ENCODE peak calls at places on chromosomes 6 and 20, in ten cellular contexts. C, D, K, I, H, E, S, Q, M and A are unnamed samples.
A peak's percentile ranks its signal among the peaks of the same experiment; 100 is the strongest.

GRCh38 chr6:131015192-131015591 is 47.9 kb downstream of the EPB41L2 start:
- DNase-seq in H (no peak), I (no peak), K (no peak), M (no peak), E (no peak), C (no peak), D (no peak), Q (no peak), S (no peak), A (no peak)

GRCh38 chr20:64279826-64280459 is 24.4 kb downstream of the PCMTD2 start:
- DNase-seq in E (no peak), K (no peak), D (no peak), I (no peak), Q (no peak), S (no peak), C (no peak), M (no peak), H (no peak), A (no peak)

GRCh38 chr20:32524871-32525501 is 60.1 kb downstream of the NOL4L start:
- DNase-seq in M (peak; percentile 77), C (no peak), S (no peak), D (no peak), E (no peak), H (no peak), Q (no peak), I (no peak), K (no peak), A (no peak)

GRCh38 chr6:34238507-34239239 is 2.0 kb downstream of the HMGA1 start:
- DNase-seq in H (no peak), K (no peak), E (no peak), M (no peak), I (no peak), Q (no peak), D (no peak), S (no peak), C (peak; percentile 18), A (no peak)

GRCh38 chr6:36929607-36930006 is 24.9 kb upstream of the PI16 start:
- DNase-seq in M (no peak), I (no peak), E (no peak), C (peak; percentile 47), H (peak; percentile 56), Q (no peak), K (no peak), D (no peak), S (no peak), A (no peak)

GRCh38 chr6:100346203-100346602 is 118.5 kb downstream of the SIM1 start:
- DNase-seq in M (no peak), D (no peak), E (peak; percentile 12), S (no peak), K (no peak), H (no peak), Q (no peak), C (peak; percentile 42), I (no peak), A (no peak)

GRCh38 chr20:61115627-61116026 is 136.4 kb upstream of the CDH4 start:
- DNase-seq in S (no peak), H (no peak), I (no peak), E (no peak), K (no peak), C (no peak), D (no peak), Q (no peak), M (no peak), A (no peak)

GRCh38 chr6:148144917-148145521 is 197.6 kb upstream of the SASH1 start:
- DNase-seq in E (peak; percentile 76), H (peak; percentile 40), Q (peak; percentile 21), I (peak; percentile 36), S (peak; percentile 86), C (peak; percentile 79), M (peak; percentile 77), D (peak; percentile 75), K (no peak), A (peak; percentile 43)

GRCh38 chr6:153312633-153313032 is 181.6 kb upstream of the RGS17 start:
- DNase-seq in H (peak; percentile 86), I (no peak), E (peak; percentile 37), M (no peak), D (peak; percentile 52), K (no peak), C (peak; percentile 75), Q (peak; percentile 2), S (peak; percentile 35), A (peak; percentile 9)

GRCh38 chr6:137849076-137849708 is 17.9 kb upstream of the TNFAIP3 start:
- DNase-seq in S (no peak), C (no peak), D (no peak), H (peak; percentile 57), M (no peak), K (no peak), E (no peak), I (no peak), Q (no peak), A (no peak)

GRCh38 chr20:58146761-58147160 is 81.7 kb downstream of the ANKRD60 start:
- DNase-seq in H (no peak), S (no peak), D (no peak), Q (no peak), M (no peak), E (no peak), C (no peak), K (peak; percentile 67), I (no peak), A (no peak)

GRCh38 chr6:163707385-163708355 is 293.2 kb downstream of the QKI start:
- DNase-seq in Q (no peak), S (no peak), K (no peak), C (no peak), E (no peak), I (no peak), M (no peak), H (no peak), D (no peak), A (no peak)

GRCh38 chr6:136784271-136784664 is 8.0 kb downstream of the MAP3K5 start:
- DNase-seq in D (no peak), S (no peak), I (no peak), K (no peak), E (no peak), C (no peak), M (no peak), H (no peak), Q (no peak), A (no peak)
- H3K4me3 ChIP-seq in D (no peak overlapping the region), S (no peak overlapping the region), I (no peak overlapping the region), K (no peak overlapping the region), E (no peak overlapping the region), C (no peak overlapping the region), M (no peak overlapping the region), H (no peak overlapping the region), Q (no peak overlapping the region), A (no peak overlapping the region)

GRCh38 chr20:373171-373890 is 7.2 kb upstream of the TRIB3 start:
- DNase-seq in C (peak; percentile 69), H (peak; percentile 85), M (no peak), K (no peak), E (peak; percentile 77), S (peak; percentile 89), I (no peak), Q (no peak), D (peak; percentile 84), A (peak; percentile 43)

GRCh38 chr20:375265-375889 is 5.2 kb upstream of the TRIB3 start:
- DNase-seq in I (no peak), M (no peak), H (no peak), C (no peak), D (no peak), E (no peak), Q (no peak), K (no peak), S (no peak), A (no peak)

GRCh38 chr20:376750-377149 is 3.8 kb upstream of the TRIB3 start:
- DNase-seq in H (no peak), S (no peak), Q (no peak), E (no peak), I (no peak), K (no peak), C (no peak), M (no peak), D (no peak), A (no peak)

GRCh38 chr20:378961-379336 is 1.6 kb upstream of the TRIB3 start:
- DNase-seq in H (no peak), D (no peak), E (no peak), Q (no peak), S (no peak), I (no peak), C (no peak), M (no peak), K (no peak), A (no peak)

DNA sequence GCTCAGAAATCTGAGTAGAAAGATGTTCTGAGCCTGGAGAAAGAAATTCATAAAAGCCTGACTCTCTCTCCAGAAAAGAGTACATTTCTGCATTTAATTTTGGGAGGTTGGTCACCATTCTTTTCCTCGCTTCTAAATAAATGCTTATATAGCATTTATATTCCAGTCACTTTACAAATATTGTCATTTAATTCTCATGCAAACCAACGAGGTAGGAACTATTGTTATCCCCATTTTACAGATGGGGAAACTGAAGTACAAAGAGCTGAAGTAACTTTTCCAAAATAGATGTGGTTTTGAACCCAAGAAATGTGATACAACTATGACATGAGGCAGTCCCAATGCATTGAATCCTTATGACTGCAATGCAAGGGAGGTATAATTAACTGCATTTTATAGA is 4.5 kb upstream of the TRIB3 start:
- DNase-seq in I (no peak), K (no peak), Q (no peak), H (no peak), M (no peak), D (no peak), S (no peak), E (no peak), C (no peak), A (no peak)
- H3K4me3 ChIP-seq in I (no peak overlapping the region), K (no peak overlapping the region), Q (no peak overlapping the region), H (no peak overlapping the region), M (no peak overlapping the region), D (no peak overlapping the region), S (no peak overlapping the region), E (no peak overlapping the region), C (no peak overlapping the region), A (no peak overlapping the region)

GRCh38 chr6:6004147-6004995 is 2.4 kb downstream of the NRN1 start:
- DNase-seq in I (no peak), E (no peak), Q (no peak), S (peak; percentile 16), M (no peak), D (no peak), H (no peak), K (no peak), C (peak; percentile 44), A (no peak)
- H3K4me3 ChIP-seq in I (no peak overlapping the region), E (no peak overlapping the region), Q (peak overlapping the region; percentile 41), S (peak overlapping the region; percentile 50), M (peak overlapping the region; percentile 56), D (no peak overlapping the region), H (no peak overlapping the region), K (peak overlapping the region; percentile 69), C (peak overlapping the region; percentile 32), A (no peak overlapping the region)

DNA sequence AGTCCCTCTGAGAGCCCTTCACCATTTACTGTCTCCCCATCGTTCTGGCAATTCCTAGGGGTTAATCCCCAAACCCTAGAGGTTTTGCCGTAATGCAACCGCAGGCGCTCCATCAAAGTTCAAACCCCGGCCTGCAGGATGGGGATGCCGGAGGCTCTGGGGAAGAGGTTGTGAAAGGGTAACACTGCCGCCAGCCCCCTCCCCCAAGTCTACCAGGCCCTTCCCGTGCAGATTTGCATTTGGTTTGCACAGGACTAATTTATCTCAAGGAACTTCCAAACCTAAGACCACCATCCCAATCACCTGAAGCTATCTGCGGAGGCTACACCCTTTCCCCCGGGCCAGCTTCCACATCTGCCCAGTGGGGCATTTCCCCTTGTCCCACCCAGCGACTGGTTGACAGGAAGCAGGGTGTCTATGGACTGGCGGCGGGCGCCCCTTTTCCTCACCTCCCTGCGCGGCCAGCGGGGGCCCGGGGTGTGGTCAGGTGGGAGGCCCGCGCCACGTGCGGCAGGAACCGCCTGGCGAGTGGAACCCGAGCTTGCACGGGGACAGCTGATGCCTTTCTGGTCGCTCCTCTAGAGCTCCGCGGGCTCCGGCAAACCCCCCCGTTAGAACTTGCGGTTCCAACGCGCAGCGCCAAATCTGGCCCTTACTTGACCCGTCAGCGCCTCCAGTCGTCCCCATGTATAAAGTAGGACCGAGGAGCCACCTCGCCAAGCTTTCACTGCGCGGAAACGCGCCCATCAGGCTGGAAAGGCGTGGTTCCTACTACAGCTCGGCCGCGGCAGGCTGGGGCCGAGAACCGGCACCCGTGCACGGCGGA is 9.4 kb upstream of the SLC4A11 start:
- DNase-seq in K (no peak), H (peak; percentile 28), C (peak; percentile 36), E (no peak), S (no peak), M (peak; percentile 52), Q (no peak), I (no peak), D (peak; percentile 39), A (no peak)
- H3K4me3 ChIP-seq in K (peak overlapping the region; percentile 56), H (no peak overlapping the region), C (peak overlapping the region; percentile 20), E (peak overlapping the region; percentile 28), S (peak overlapping the region; percentile 32), M (peak overlapping the region; percentile 5), Q (peak overlapping the region; percentile 32), I (peak overlapping the region; percentile 7), D (no peak overlapping the region), A (peak overlapping the region; percentile 26)